ENCODE peak calls at places on chromosomes 16 and 17, in nine cellular contexts. J is K562, W is A549, A is HepG2, U is endothelial cell of umbilical vein, N is GM12878, G is HCT116, S is SK-N-SH, D is H1. L is an unnamed sample.

GRCh38 chr16:1244881-1245280 is 4.4 kb downstream of the TPSAB1 start:
- DNase-seq in S (no peak), D (no peak), J (no peak), U (no peak), G (no peak), A (no peak), N (no peak), W (no peak), L (peak; percentile 89)

GRCh38 chr16:3256876-3257465 is 538 bp upstream of the MEFV start:
- DNase-seq in G (no peak), J (no peak), U (no peak), S (no peak), W (no peak), D (no peak), A (no peak), N (no peak), L (no peak)

GRCh38 chr16:12754824-12755543 is 48.7 kb downstream of the CPPED1 start:
- DNase-seq in N (no peak), J (no peak), A (no peak), W (no peak), G (no peak), D (no peak), U (no peak), S (no peak), L (no peak)

GRCh38 chr17:52157603-52158449 is 688 bp downstream of the CA10 start:
- DNase-seq in D (peak; percentile 72), A (no peak), N (no peak), U (no peak), J (no peak), W (no peak), G (no peak), S (peak; percentile 64), L (no peak)

GRCh38 chr17:2406903-2407790 is 6.3 kb upstream of the MNT start:
- DNase-seq in N (no peak), S (no peak), G (peak; percentile 90), J (no peak), A (no peak), D (no peak), W (peak; percentile 75), U (peak; percentile 84), L (no peak)

GRCh38 chr17:16937431-16937830 is 34.5 kb downstream of the TNFRSF13B start:
- DNase-seq in U (no peak), N (no peak), W (no peak), D (no peak), G (no peak), J (no peak), S (no peak), A (no peak), L (no peak)

GRCh38 chr17:76378548-76379274 is 5.7 kb upstream of the SPHK1 start:
- DNase-seq in G (no peak), U (peak; percentile 44), D (no peak), W (no peak), J (no peak), S (peak; percentile 54), N (no peak), A (no peak), L (no peak)

GRCh38 chr17:77455878-77456234 is 315.1 kb downstream of the SEC14L1 start:
- DNase-seq in U (no peak), N (no peak), D (no peak), S (no peak), A (no peak), G (no peak), J (no peak), W (no peak), L (no peak)

GRCh38 chr16:88948781-88949490 is 28.1 kb downstream of the CBFA2T3 start:
- DNase-seq in J (no peak), D (no peak), W (no peak), A (no peak), S (no peak), G (no peak), U (no peak), N (no peak), L (no peak)

GRCh38 chr16:16009396-16009795 is 60.0 kb downstream of the ABCC1 start:
- DNase-seq in D (no peak), W (no peak), J (no peak), N (no peak), G (no peak), U (no peak), S (no peak), A (no peak), L (no peak)

GRCh38 chr17:4476512-4477070 is 22.1 kb upstream of the SPNS2 start:
- DNase-seq in W (no peak), G (no peak), N (no peak), J (no peak), D (no peak), S (no peak), U (no peak), A (no peak), L (no peak)

GRCh38 chr17:56431736-56432135 is 161.8 kb upstream of the NOG start:
- DNase-seq in S (no peak), W (no peak), D (no peak), N (no peak), G (no peak), A (no peak), U (no peak), J (no peak), L (no peak)

GRCh38 chr17:44004761-44005526 is 522 bp downstream of the NAGS start:
- DNase-seq in A (no peak), N (no peak), U (no peak), W (no peak), D (peak; percentile 83), S (peak; percentile 58), G (no peak), J (no peak), L (no peak)

GRCh38 chr17:75191584-75191983 is 8.8 kb upstream of the SUMO2 start:
- DNase-seq in S (no peak), J (peak; percentile 16), D (no peak), W (no peak), A (no peak), U (no peak), N (no peak), G (no peak), L (peak; percentile 69)

GRCh38 chr17:80035937-80036714 is at the start of gene CCDC40:
- DNase-seq in S (peak; percentile 99), N (no peak), A (peak; percentile 72), G (peak; percentile 50), J (peak; percentile 91), D (peak; percentile 91), U (peak; percentile 72), W (peak; percentile 89), L (peak; percentile 74)
- TF ChIP-seq CTCF in S (no peak), N (no peak), A (peak; percentile 39), G (no peak), J (no peak), D (no peak), U (no peak), W (no peak), L (no peak)

DNA sequence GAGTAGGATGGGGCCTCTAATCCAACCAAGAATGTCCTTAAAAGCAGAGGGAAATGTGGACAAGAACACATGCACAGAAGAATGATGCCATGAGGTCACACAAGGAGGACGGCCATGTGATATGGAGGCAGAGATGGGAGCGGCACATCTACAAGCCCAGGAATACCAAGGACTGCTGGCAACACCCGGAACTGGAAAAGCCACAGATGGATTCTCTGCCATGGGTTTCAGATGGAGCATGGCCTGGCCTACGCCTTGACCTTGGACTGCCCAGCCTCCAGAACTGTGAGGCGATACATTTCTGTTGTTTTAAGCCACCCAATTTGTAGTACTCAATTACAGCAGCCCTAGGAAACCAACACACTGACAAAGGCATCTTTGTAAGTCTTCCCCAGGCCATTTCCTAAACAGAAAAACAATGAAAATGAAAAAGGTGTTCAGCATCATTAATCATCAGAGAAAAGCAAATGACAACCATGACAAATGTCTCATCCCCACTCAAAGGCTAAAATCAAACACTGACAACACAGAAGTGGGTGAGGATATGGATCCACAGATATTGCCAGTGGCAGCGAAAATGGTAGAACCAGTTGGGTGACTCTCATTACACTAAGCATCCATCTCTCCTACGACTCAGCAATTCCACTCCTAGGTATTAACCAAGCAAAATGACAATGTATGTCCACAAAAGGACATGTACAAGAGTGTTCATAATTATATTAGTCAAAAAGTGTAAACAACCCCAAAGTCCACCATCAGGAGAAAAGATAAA is 76.9 kb upstream of the CNEP1R1 start:
- DNase-seq in U (no peak), N (no peak), G (no peak), W (no peak), S (no peak), D (no peak), J (no peak), A (no peak), L (no peak)
- TF ChIP-seq MAX in U (no peak), N (no peak), G (no peak), W (no peak), S (no peak), D (no peak), J (no peak), A (no peak), L (no peak)

DNA sequence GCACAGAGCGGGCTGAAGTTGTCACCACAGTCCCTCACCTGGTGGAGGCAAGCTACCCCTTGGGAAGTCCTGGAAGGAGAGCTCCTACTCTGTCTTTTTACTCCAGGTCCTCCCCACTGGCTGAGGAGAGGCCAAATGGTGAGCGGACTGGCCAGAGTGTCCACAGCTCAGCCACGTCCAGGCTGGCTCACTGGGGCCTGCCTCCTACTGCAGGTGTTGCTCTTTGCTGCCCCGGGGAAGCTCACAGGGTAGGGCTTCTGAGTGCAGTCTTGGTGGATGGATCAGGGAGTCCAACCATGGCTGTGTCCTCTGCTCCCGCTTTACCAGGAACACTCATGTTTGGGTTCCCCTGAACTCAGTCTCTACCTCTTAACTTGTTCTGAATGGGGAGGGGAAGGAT is 2.7 kb downstream of the B9D1 start:
- DNase-seq in N (no peak), U (no peak), S (no peak), W (no peak), J (no peak), A (no peak), G (no peak), D (no peak), L (no peak)
- H3K4me3 ChIP-seq in N (no peak overlapping the region), U (no peak overlapping the region), S (no peak overlapping the region), W (no peak overlapping the region), J (no peak overlapping the region), A (no peak overlapping the region), G (no peak overlapping the region), D (no peak overlapping the region), L (no peak overlapping the region)

GRCh38 chr17:8223356-8224063 is 13.1 kb upstream of the AURKB start:
- DNase-seq in N (no peak), A (peak; percentile 79), U (no peak), S (peak; percentile 54), G (no peak), W (peak; percentile 48), J (peak; percentile 55), D (peak; percentile 82), L (peak; percentile 88)
- TF ChIP-seq CTCF in N (peak; percentile 39), A (peak; percentile 87), U (no peak), S (peak; percentile 38), G (no peak), W (peak; percentile 45), J (peak; percentile 61), D (peak; percentile 23), L (peak; percentile 19)

DNA sequence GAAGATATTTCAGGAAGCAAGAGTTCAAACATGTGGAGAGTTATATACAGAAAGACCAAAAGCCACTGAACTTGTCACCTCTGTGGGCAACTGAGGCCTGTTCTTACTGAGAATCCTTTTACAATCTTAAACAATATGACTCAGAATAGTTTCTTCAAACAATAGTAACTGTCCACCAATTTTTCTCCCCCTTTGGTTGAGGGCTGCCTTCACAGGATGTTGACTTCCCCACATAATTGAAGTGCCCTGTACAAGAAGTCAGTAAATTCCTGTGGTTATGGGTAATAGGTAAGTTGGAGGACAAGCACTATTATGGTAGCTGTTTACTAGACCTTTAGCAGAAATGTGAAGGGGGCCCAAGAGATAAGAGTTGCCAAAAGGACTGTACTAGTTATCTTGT is 215.8 kb downstream of the CDH8 start:
- DNase-seq in W (no peak), N (no peak), U (no peak), G (no peak), S (no peak), A (no peak), J (no peak), D (no peak), L (no peak)
- TF ChIP-seq MAX in W (no peak), N (no peak), U (no peak), G (no peak), S (no peak), A (no peak), J (no peak), D (no peak), L (no peak)

L was measured in NB4.